ENCODE peak calls at places on chromosomes 7 and 10, in ten cellular contexts. One of them, this sample, is unnamed.

GRCh38 chr7:21367081-21367480 is 60.8 kb upstream of the SP4 start:
- DNase-seq in hypothalamus: no peak
- DNase-seq in CD4-positive, alpha-beta T cell: no peak
- DNase-seq in A673: no peak
- DNase-seq in ELR: no peak
- DNase-seq in choroid plexus epithelial cell: no peak
- DNase-seq in keratinocyte: no peak
- DNase-seq in aorta: no peak
- DNase-seq in GM23338: no peak
- DNase-seq in COR-L47: peak
- DNase-seq in this sample: no peak

GRCh38 chr7:71682841-71683341 is 550.9 kb downstream of the GALNT17 start:
- DNase-seq in aorta: no peak
- DNase-seq in A673: no peak
- DNase-seq in hypothalamus: no peak
- DNase-seq in COR-L47: no peak
- DNase-seq in choroid plexus epithelial cell: no peak
- DNase-seq in ELR: no peak
- DNase-seq in GM23338: peak
- DNase-seq in CD4-positive, alpha-beta T cell: no peak
- DNase-seq in keratinocyte: no peak
- DNase-seq in this sample: no peak

GRCh38 chr7:51977913-51978312 is 661.3 kb upstream of the COBL start:
- DNase-seq in A673: no peak
- DNase-seq in ELR: no peak
- DNase-seq in choroid plexus epithelial cell: no peak
- DNase-seq in keratinocyte: no peak
- DNase-seq in COR-L47: no peak
- DNase-seq in aorta: no peak
- DNase-seq in hypothalamus: no peak
- DNase-seq in GM23338: no peak
- DNase-seq in CD4-positive, alpha-beta T cell: no peak
- DNase-seq in this sample: no peak

GRCh38 chr7:39413866-39414668 is 152.1 kb upstream of the YAE1 start:
- DNase-seq in ELR: peak
- DNase-seq in A673: peak
- DNase-seq in hypothalamus: peak
- DNase-seq in keratinocyte: no peak
- DNase-seq in CD4-positive, alpha-beta T cell: peak
- DNase-seq in choroid plexus epithelial cell: peak
- DNase-seq in aorta: peak
- DNase-seq in GM23338: peak
- DNase-seq in COR-L47: peak
- DNase-seq in this sample: peak

GRCh38 chr10:49486738-49487137 is 52.2 kb downstream of the ERCC6 start:
- DNase-seq in CD4-positive, alpha-beta T cell: no peak
- DNase-seq in aorta: no peak
- DNase-seq in GM23338: no peak
- DNase-seq in hypothalamus: no peak
- DNase-seq in A673: no peak
- DNase-seq in choroid plexus epithelial cell: no peak
- DNase-seq in COR-L47: no peak
- DNase-seq in ELR: no peak
- DNase-seq in keratinocyte: no peak
- DNase-seq in this sample: no peak

GRCh38 chr10:80168679-80169380 is 36.3 kb downstream of the PLAC9 start:
- DNase-seq in COR-L47: no peak
- DNase-seq in ELR: no peak
- DNase-seq in choroid plexus epithelial cell: no peak
- DNase-seq in A673: no peak
- DNase-seq in aorta: no peak
- DNase-seq in hypothalamus: no peak
- DNase-seq in GM23338: peak
- DNase-seq in keratinocyte: no peak
- DNase-seq in CD4-positive, alpha-beta T cell: no peak
- DNase-seq in this sample: no peak

GRCh38 chr7:116899308-116899707 is 36.9 kb downstream of the CAPZA2 start:
- DNase-seq in keratinocyte: no peak
- DNase-seq in hypothalamus: no peak
- DNase-seq in aorta: no peak
- DNase-seq in ELR: no peak
- DNase-seq in CD4-positive, alpha-beta T cell: no peak
- DNase-seq in choroid plexus epithelial cell: peak
- DNase-seq in GM23338: no peak
- DNase-seq in COR-L47: no peak
- DNase-seq in A673: no peak
- DNase-seq in this sample: no peak

GRCh38 chr7:77862691-77863090 is 64.1 kb downstream of the PHTF2 start:
- DNase-seq in aorta: no peak
- DNase-seq in GM23338: no peak
- DNase-seq in keratinocyte: no peak
- DNase-seq in A673: no peak
- DNase-seq in ELR: no peak
- DNase-seq in choroid plexus epithelial cell: no peak
- DNase-seq in CD4-positive, alpha-beta T cell: no peak
- DNase-seq in hypothalamus: no peak
- DNase-seq in COR-L47: peak
- DNase-seq in this sample: no peak

GRCh38 chr7:122884186-122884585 is 2.1 kb downstream of the CADPS2 start:
- DNase-seq in hypothalamus: no peak
- DNase-seq in A673: no peak
- DNase-seq in choroid plexus epithelial cell: no peak
- DNase-seq in aorta: no peak
- DNase-seq in keratinocyte: no peak
- DNase-seq in ELR: no peak
- DNase-seq in CD4-positive, alpha-beta T cell: no peak
- DNase-seq in GM23338: no peak
- DNase-seq in COR-L47: peak
- DNase-seq in this sample: no peak

GRCh38 chr7:41451826-41452225 is 251.1 kb downstream of the INHBA start:
- DNase-seq in GM23338: no peak
- DNase-seq in keratinocyte: no peak
- DNase-seq in COR-L47: no peak
- DNase-seq in choroid plexus epithelial cell: peak
- DNase-seq in hypothalamus: no peak
- DNase-seq in aorta: no peak
- DNase-seq in ELR: peak
- DNase-seq in A673: no peak
- DNase-seq in CD4-positive, alpha-beta T cell: no peak
- DNase-seq in this sample: no peak

GRCh38 chr10:58137813-58138212 is 129.9 kb downstream of the IPMK start:
- DNase-seq in hypothalamus: peak
- DNase-seq in keratinocyte: no peak
- DNase-seq in GM23338: no peak
- DNase-seq in ELR: no peak
- DNase-seq in A673: peak
- DNase-seq in COR-L47: peak
- DNase-seq in choroid plexus epithelial cell: no peak
- DNase-seq in aorta: no peak
- DNase-seq in CD4-positive, alpha-beta T cell: no peak
- DNase-seq in this sample: no peak

GRCh38 chr7:155584763-155585531 is 38.6 kb upstream of the CNPY1 start:
- DNase-seq in choroid plexus epithelial cell: peak
- DNase-seq in keratinocyte: no peak
- DNase-seq in aorta: no peak
- DNase-seq in ELR: peak
- DNase-seq in GM23338: no peak
- DNase-seq in hypothalamus: no peak
- DNase-seq in A673: no peak
- DNase-seq in COR-L47: no peak
- DNase-seq in CD4-positive, alpha-beta T cell: no peak
- DNase-seq in this sample: no peak

GRCh38 chr10:4130685-4131084 is 345.7 kb upstream of the KLF6 start:
- DNase-seq in hypothalamus: no peak
- DNase-seq in GM23338: no peak
- DNase-seq in A673: peak
- DNase-seq in aorta: no peak
- DNase-seq in choroid plexus epithelial cell: no peak
- DNase-seq in CD4-positive, alpha-beta T cell: no peak
- DNase-seq in ELR: no peak
- DNase-seq in keratinocyte: no peak
- DNase-seq in COR-L47: no peak
- DNase-seq in this sample: no peak

This sample was measured in left ventricle myocardium inferior.